ENCODE peak calls at places on chromosomes 6 and 20, in four cellular contexts. O, W, T and H are unnamed samples.

GRCh38 chr6:105896821-105897095 is 189.4 kb upstream of the PRDM1 start:
- DNase-seq in O (no peak), W (no peak), T (no peak), H (no peak)

GRCh38 chr6:128282956-128283355 is 237.4 kb downstream of the PTPRK start:
- DNase-seq in O (no peak), W (no peak), T (no peak), H (no peak)

GRCh38 chr20:31508517-31509244 is 5.6 kb upstream of the HM13 start:
- DNase-seq in O (no peak), W (no peak), T (no peak), H (no peak)

GRCh38 chr6:127851197-127851596 is 49.7 kb downstream of the THEMIS start:
- DNase-seq in O (no peak), W (no peak), T (no peak), H (no peak)

GRCh38 chr6:145809211-145809610 is 5.4 kb downstream of the FBXO30 start:
- DNase-seq in O (no peak), W (no peak), T (no peak), H (no peak)

GRCh38 chr20:32902456-32903420 is 44.0 kb downstream of the EFCAB8 start:
- DNase-seq in O (peak; percentile 60), W (peak; percentile 32), T (peak; percentile 68), H (peak; percentile 72)

GRCh38 chr6:111846511-111847409 is 26.5 kb downstream of the FYN start:
- DNase-seq in O (no peak), W (peak; percentile 66), T (no peak), H (no peak)

GRCh38 chr20:64232794-64233193 is 22.8 kb upstream of the PCMTD2 start:
- DNase-seq in O (no peak), W (peak; percentile 52), T (peak; percentile 51), H (peak; percentile 47)

GRCh38 chr6:152746172-152746553 is 4.4 kb upstream of the VIP start:
- DNase-seq in O (no peak), W (no peak), T (no peak), H (no peak)

GRCh38 chr20:62156254-62156556 is 12.6 kb downstream of the SS18L1 start:
- DNase-seq in O (no peak), W (no peak), T (no peak), H (no peak)

GRCh38 chr6:55033021-55033546 is 141.2 kb upstream of the HCRTR2 start:
- DNase-seq in O (no peak), W (no peak), T (no peak), H (no peak)

GRCh38 chr6:31799781-31800180 is 4.2 kb upstream of the VARS1 start:
- DNase-seq in O (no peak), W (no peak), T (no peak), H (no peak)

GRCh38 chr6:54598787-54599309 is 247.7 kb upstream of the FAM83B start:
- DNase-seq in O (no peak), W (no peak), T (no peak), H (peak; percentile 16)

GRCh38 chr20:59232618-59233017 is 67.8 kb upstream of the EDN3 start:
- DNase-seq in O (no peak), W (no peak), T (no peak), H (no peak)

GRCh38 chr20:44642203-44643153 is 9.0 kb downstream of the ADA start:
- DNase-seq in O (peak; percentile 45), W (peak; percentile 81), T (peak; percentile 81), H (peak; percentile 70)

GRCh38 chr6:6890400-6890858 is 217.3 kb upstream of the RREB1 start:
- DNase-seq in O (peak; percentile 47), W (peak; percentile 50), T (peak; percentile 76), H (no peak)

GRCh38 chr6:142935553-142936517 is 9.1 kb downstream of the HIVEP2 start:
- DNase-seq in O (no peak), W (no peak), T (no peak), H (no peak)

GRCh38 chr6:2783188-2783957 is 18.2 kb downstream of the WRNIP1 start:
- DNase-seq in O (peak; percentile 43), W (no peak), T (no peak), H (no peak)

GRCh38 chr6:143513410-143513809 is 1.9 kb upstream of the FUCA2 start:
- DNase-seq in O (peak; percentile 80), W (peak; percentile 18), T (no peak), H (no peak)

GRCh38 chr20:47124235-47124717 is 229.6 kb downstream of the EYA2 start:
- DNase-seq in O (no peak), W (no peak), T (no peak), H (no peak)

GRCh38 chr6:165662671-165663282 is at the start of gene PDE10A:
- DNase-seq in O (peak; percentile 53), W (peak; percentile 84), T (no peak), H (peak; percentile 63)

GRCh38 chr6:4491501-4492260 is 284.5 kb upstream of the CDYL start:
- DNase-seq in O (no peak), W (no peak), T (no peak), H (no peak)

GRCh38 chr6:36387440-36388303 is at the start of gene ETV7:
- DNase-seq in O (peak; percentile 50), W (no peak), T (no peak), H (peak; percentile 38)

GRCh38 chr6:45626087-45626891 is 248.6 kb upstream of the SUPT3H start:
- DNase-seq in O (no peak), W (no peak), T (no peak), H (no peak)

GRCh38 chr6:123214433-123214832 is 218.4 kb downstream of the CLVS2 start:
- DNase-seq in O (no peak), W (no peak), T (no peak), H (no peak)

GRCh38 chr6:16256781-16257180 is 18.4 kb downstream of the GMPR start:
- DNase-seq in O (no peak), W (no peak), T (no peak), H (no peak)

GRCh38 chr20:33351696-33352095 is 49.6 kb downstream of the CDK5RAP1 start:
- DNase-seq in O (no peak), W (no peak), T (no peak), H (no peak)

GRCh38 chr6:118668761-118669411 is 17.5 kb upstream of the CEP85L start:
- DNase-seq in O (no peak), W (no peak), T (no peak), H (no peak)

GRCh38 chr6:91438570-91438969 is 851.7 kb upstream of the MAP3K7 start:
- DNase-seq in O (no peak), W (no peak), T (no peak), H (no peak)

GRCh38 chr6:14365393-14365792 is 247.8 kb downstream of the CD83 start:
- DNase-seq in O (no peak), W (no peak), T (no peak), H (no peak)

GRCh38 chr6:143579703-143580102 is 68.2 kb upstream of the FUCA2 start:
- DNase-seq in O (no peak), W (peak; percentile 32), T (peak; percentile 74), H (no peak)

GRCh38 chr20:58361549-58361948 is 27.5 kb upstream of the VAPB start:
- DNase-seq in O (no peak), W (no peak), T (no peak), H (no peak)

GRCh38 chr6:129624488-129624887 is 85.5 kb downstream of the ARHGAP18 start:
- DNase-seq in O (no peak), W (no peak), T (no peak), H (no peak)

GRCh38 chr6:45445749-45446454 is 68.2 kb upstream of the SUPT3H start:
- DNase-seq in O (no peak), W (peak; percentile 59), T (peak; percentile 62), H (peak; percentile 63)

GRCh38 chr6:29926795-29927427 is 15.4 kb upstream of the HLA-A start:
- DNase-seq in O (peak; percentile 77), W (peak; percentile 80), T (peak; percentile 81), H (peak; percentile 75)

GRCh38 chr6:29927841-29928388 is 14.4 kb upstream of the HLA-A start:
- DNase-seq in O (no peak), W (no peak), T (no peak), H (no peak)

GRCh38 chr6:29925341-29926080 is 16.8 kb upstream of the HLA-A start:
- DNase-seq in O (no peak), W (no peak), T (no peak), H (no peak)

GRCh38 chr6:29924731-29925130 is 17.6 kb upstream of the HLA-A start:
- DNase-seq in O (no peak), W (no peak), T (no peak), H (no peak)

GRCh38 chr6:29926081-29926794 is 16.1 kb upstream of the HLA-A start:
- DNase-seq in O (peak; percentile 47), W (peak; percentile 29), T (peak; percentile 60), H (peak; percentile 52)
- TF ChIP-seq CTCF in O (no peak), W (no peak), T (no peak), H (no peak)

GRCh38 chr20:49400410-49400809 is 82.1 kb downstream of the KCNB1 start:
- DNase-seq in O (no peak), W (peak; percentile 34), T (peak; percentile 79), H (no peak)

GRCh38 chr20:49403012-49403411 is 79.5 kb downstream of the KCNB1 start:
- DNase-seq in O (no peak), W (no peak), T (no peak), H (no peak)

GRCh38 chr20:49399329-49399728 is 83.1 kb downstream of the KCNB1 start:
- DNase-seq in O (no peak), W (no peak), T (peak; percentile 63), H (no peak)

GRCh38 chr20:49398401-49399144 is 83.9 kb downstream of the KCNB1 start:
- DNase-seq in O (no peak), W (no peak), T (no peak), H (no peak)

DNA sequence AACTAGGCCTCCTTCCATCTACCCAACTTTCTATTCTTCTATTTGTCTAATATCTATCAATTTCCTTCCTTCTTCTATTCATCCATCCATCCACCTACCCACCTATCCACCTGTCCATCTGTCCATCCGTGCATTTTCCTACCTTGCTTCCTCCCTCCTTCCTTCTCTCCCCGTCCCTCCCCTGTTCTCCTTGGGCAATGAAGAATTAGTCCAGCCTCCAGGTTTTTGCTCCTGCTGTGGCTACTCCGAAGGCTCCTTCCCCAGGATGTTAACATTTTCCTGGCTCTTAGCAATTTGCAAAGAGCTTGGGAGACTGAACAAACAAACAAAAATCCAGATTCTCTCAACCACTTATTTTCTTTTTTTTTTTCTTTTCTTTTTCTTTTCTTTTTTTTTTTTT is 81.6 kb downstream of the KCNB1 start:
- DNase-seq in O (no peak), W (no peak), T (no peak), H (no peak)
- TF ChIP-seq CTCF in O (no peak), W (no peak), T (no peak), H (no peak)

DNA sequence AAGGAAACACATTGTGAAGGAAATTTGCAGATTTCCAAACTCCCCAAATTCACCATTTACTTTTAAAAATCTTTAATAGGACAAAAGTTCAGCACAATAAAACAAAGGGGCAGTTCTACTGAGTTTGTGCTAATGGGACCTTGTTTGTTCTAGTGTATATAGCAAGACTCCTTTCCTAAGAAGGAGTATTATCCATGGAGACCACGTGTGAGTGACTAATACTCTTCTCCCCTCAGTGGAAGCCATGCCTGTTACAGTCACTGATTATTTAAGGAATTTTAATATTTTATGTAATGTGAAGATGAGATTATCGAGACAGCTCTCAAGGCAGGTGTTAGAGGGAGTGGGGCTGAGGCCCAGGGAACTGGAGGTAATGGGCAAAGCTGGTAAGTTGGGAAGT is 16.4 kb upstream of the QKI start:
- DNase-seq in O (no peak), W (no peak), T (no peak), H (no peak)
- TF ChIP-seq CTCF in O (no peak), W (no peak), T (no peak), H (no peak)

GRCh38 chr6:40879169-40879568 is 159.9 kb downstream of the UNC5CL start:
- DNase-seq in O (no peak), W (no peak), T (no peak), H (no peak)

GRCh38 chr6:40877362-40877761 is 161.7 kb downstream of the UNC5CL start:
- DNase-seq in O (no peak), W (no peak), T (no peak), H (no peak)

GRCh38 chr6:40876336-40876735 is 162.7 kb downstream of the UNC5CL start:
- DNase-seq in O (no peak), W (no peak), T (no peak), H (no peak)

GRCh38 chr6:40874495-40874894 is 164.5 kb downstream of the UNC5CL start:
- DNase-seq in O (peak; percentile 59), W (no peak), T (no peak), H (no peak)
- TF ChIP-seq CTCF in O (no peak), W (no peak), T (no peak), H (no peak)